ENCODE peak calls at places on chromosomes 11 and 22, in eight cellular contexts. Q is AG04450; I is CD8-positive, alpha-beta memory T cell; L is GM23248; E is hepatocyte; Z is kidney epithelial cell; N is bronchial epithelial cell; M is mucosa of descending colon. A is an unnamed sample.

GRCh38 chr11:117300301-117300700 is 9.2 kb downstream of the BACE1-AS start:
- DNase-seq in Q (peak), I (no peak), L (peak), E (peak), Z (peak), N (no peak), M (no peak), A (peak)

GRCh38 chr22:46481386-46481785 is 56.0 kb downstream of the CELSR1 start:
- DNase-seq in Q (no peak), I (no peak), L (no peak), E (peak), Z (no peak), N (no peak), M (no peak), A (no peak)

GRCh38 chr22:20131856-20132685 is 467 bp downstream of the ZDHHC8 start:
- DNase-seq in Q (no peak), I (no peak), L (peak), E (peak), Z (no peak), N (no peak), M (peak), A (peak)

GRCh38 chr11:15059132-15059531 is 14.3 kb upstream of the CALCB start:
- DNase-seq in Q (no peak), I (no peak), L (peak), E (no peak), Z (peak), N (peak), M (no peak), A (no peak)

GRCh38 chr11:97201743-97202612 is 812.2 kb downstream of the JRKL start:
- DNase-seq in Q (no peak), I (no peak), L (no peak), E (no peak), Z (no peak), N (no peak), M (no peak), A (peak)

GRCh38 chr11:35511666-35512065 is 13.8 kb downstream of the PAMR1 start:
- DNase-seq in Q (no peak), I (no peak), L (peak), E (no peak), Z (no peak), N (peak), M (no peak), A (no peak)

GRCh38 chr11:8167796-8168195 is 1.0 kb downstream of the RIC3 start:
- DNase-seq in Q (no peak), I (no peak), L (peak), E (peak), Z (no peak), N (peak), M (no peak), A (peak)

GRCh38 chr11:121886005-121886739 is 229.8 kb downstream of the BLID start:
- DNase-seq in Q (no peak), I (no peak), L (peak), E (no peak), Z (no peak), N (no peak), M (no peak), A (no peak)

DNA sequence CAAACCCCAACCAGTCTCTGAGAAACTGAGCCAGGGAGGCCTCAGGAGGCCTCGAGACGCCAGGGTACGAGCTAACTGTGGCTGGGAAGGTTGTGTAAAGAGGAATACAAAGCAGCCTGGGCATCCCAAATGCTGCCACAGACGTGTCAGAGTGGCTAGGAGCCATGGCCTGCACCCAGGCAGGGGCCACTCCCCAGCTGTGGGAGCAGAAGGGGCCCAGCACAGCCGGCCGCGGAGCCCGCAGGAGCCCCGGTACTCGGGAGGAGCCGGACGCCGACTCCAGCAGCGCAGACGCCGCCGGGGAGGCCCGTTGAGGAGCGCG is 349.8 kb upstream of the B3GAT1 start:
- DNase-seq in Q (no peak), I (no peak), L (no peak), E (no peak), Z (no peak), N (no peak), M (no peak), A (no peak)
- H3K4me3 ChIP-seq in Q (no peak), I (no peak), L (no peak), E (no peak), Z (peak), N (no peak), M (no peak), A (no peak)

GRCh38 chr22:24414523-24414922 is 12.9 kb upstream of the ADORA2A start:
- DNase-seq in Q (no peak), I (no peak), L (no peak), E (no peak), Z (no peak), N (no peak), M (no peak), A (no peak)
- H3K4me3 ChIP-seq in Q (no peak), I (no peak), L (no peak), E (no peak), Z (no peak), N (no peak), M (no peak), A (no peak)

GRCh38 chr11:18700375-18700774 is 1.8 kb downstream of the TMEM86A start:
- DNase-seq in Q (no peak), I (no peak), L (no peak), E (no peak), Z (peak), N (peak), M (no peak), A (no peak)
- H3K4me3 ChIP-seq in Q (no peak), I (no peak), L (no peak), E (no peak), Z (no peak), N (no peak), M (no peak), A (no peak)

GRCh38 chr11:22666700-22667439 is 459 bp downstream of the GAS2 start:
- DNase-seq in Q (no peak), I (no peak), L (peak), E (peak), Z (no peak), N (no peak), M (peak), A (peak)
- H3K4me3 ChIP-seq in Q (peak), I (no peak), L (peak), E (peak), Z (peak), N (no peak), M (no peak), A (peak)

GRCh38 chr22:30531651-30532608 is 14.6 kb downstream of the SEC14L6 start:
- DNase-seq in Q (no peak), I (no peak), L (no peak), E (no peak), Z (no peak), N (no peak), M (peak), A (no peak)
- H3K4me3 ChIP-seq in Q (no peak), I (no peak), L (no peak), E (no peak), Z (no peak), N (no peak), M (no peak), A (no peak)

GRCh38 chr22:17964647-17965046 is 59.7 kb downstream of the MICAL3 start:
- DNase-seq in Q (no peak), I (no peak), L (no peak), E (no peak), Z (no peak), N (no peak), M (no peak), A (no peak)
- H3K4me3 ChIP-seq in Q (no peak), I (no peak), L (no peak), E (no peak), Z (no peak), N (no peak), M (no peak), A (no peak)